ENCODE peak calls at places on chromosomes 12 and 14, in ten cellular contexts. One of them, this sample, is unnamed. For H3K9me3, the result is how much of the 10 kb centered on the place peaks cover.

GRCh38 chr12:108423486-108423885 is 84.4 kb upstream of the CMKLR1 start:
- DNase-seq in endothelial cell of umbilical vein: no peak
- DNase-seq in esophagus squamous epithelium: no peak
- DNase-seq in breast epithelium: no peak
- DNase-seq in upper lobe of left lung: no peak
- DNase-seq in uterus: no peak
- DNase-seq in fibroblast of lung: no peak
- DNase-seq in K562: no peak
- DNase-seq in psoas muscle: no peak
- DNase-seq in Panc1: no peak
- DNase-seq in this sample: no peak

GRCh38 chr12:93540506-93540905 is 32.0 kb upstream of the SOCS2 start:
- DNase-seq in psoas muscle: no peak
- DNase-seq in uterus: no peak
- DNase-seq in upper lobe of left lung: no peak
- DNase-seq in endothelial cell of umbilical vein: peak
- DNase-seq in fibroblast of lung: no peak
- DNase-seq in K562: no peak
- DNase-seq in breast epithelium: no peak
- DNase-seq in Panc1: no peak
- DNase-seq in esophagus squamous epithelium: no peak
- DNase-seq in this sample: no peak

GRCh38 chr12:2049604-2050540 is 2.9 kb upstream of the CACNA1C start:
- DNase-seq in endothelial cell of umbilical vein: no peak
- DNase-seq in esophagus squamous epithelium: no peak
- DNase-seq in K562: no peak
- DNase-seq in psoas muscle: no peak
- DNase-seq in Panc1: no peak
- DNase-seq in breast epithelium: no peak
- DNase-seq in uterus: no peak
- DNase-seq in upper lobe of left lung: no peak
- DNase-seq in fibroblast of lung: peak
- DNase-seq in this sample: no peak

GRCh38 chr14:60757617-60758016 is 23.1 kb downstream of the MNAT1 start:
- DNase-seq in psoas muscle: no peak
- DNase-seq in fibroblast of lung: peak
- DNase-seq in endothelial cell of umbilical vein: peak
- DNase-seq in K562: no peak
- DNase-seq in Panc1: peak
- DNase-seq in breast epithelium: no peak
- DNase-seq in esophagus squamous epithelium: no peak
- DNase-seq in upper lobe of left lung: no peak
- DNase-seq in uterus: no peak
- DNase-seq in this sample: no peak

GRCh38 chr14:24310387-24310665 is 386 bp downstream of the LTB4R2 start:
- DNase-seq in breast epithelium: no peak
- DNase-seq in esophagus squamous epithelium: no peak
- DNase-seq in Panc1: no peak
- DNase-seq in uterus: no peak
- DNase-seq in fibroblast of lung: no peak
- DNase-seq in K562: no peak
- DNase-seq in endothelial cell of umbilical vein: no peak
- DNase-seq in psoas muscle: no peak
- DNase-seq in upper lobe of left lung: no peak
- DNase-seq in this sample: no peak

GRCh38 chr14:101125313-101125712 is 221.8 kb upstream of the RTL1 start:
- DNase-seq in uterus: no peak
- DNase-seq in Panc1: no peak
- DNase-seq in K562: no peak
- DNase-seq in upper lobe of left lung: no peak
- DNase-seq in psoas muscle: no peak
- DNase-seq in esophagus squamous epithelium: no peak
- DNase-seq in breast epithelium: no peak
- DNase-seq in endothelial cell of umbilical vein: no peak
- DNase-seq in fibroblast of lung: no peak
- DNase-seq in this sample: no peak

GRCh38 chr12:58026892-58027891 is 85.8 kb downstream of the ATP23 start:
- DNase-seq in endothelial cell of umbilical vein: no peak
- DNase-seq in upper lobe of left lung: no peak
- DNase-seq in Panc1: no peak
- DNase-seq in esophagus squamous epithelium: no peak
- DNase-seq in uterus: no peak
- DNase-seq in breast epithelium: no peak
- DNase-seq in psoas muscle: peak
- DNase-seq in K562: no peak
- DNase-seq in fibroblast of lung: peak
- DNase-seq in this sample: no peak

GRCh38 chr14:81727243-81727642 is 193.6 kb upstream of the SEL1L start:
- DNase-seq in breast epithelium: no peak
- DNase-seq in upper lobe of left lung: no peak
- DNase-seq in endothelial cell of umbilical vein: no peak
- DNase-seq in Panc1: no peak
- DNase-seq in uterus: no peak
- DNase-seq in psoas muscle: no peak
- DNase-seq in K562: no peak
- DNase-seq in fibroblast of lung: peak
- DNase-seq in esophagus squamous epithelium: no peak
- DNase-seq in this sample: no peak

DNA sequence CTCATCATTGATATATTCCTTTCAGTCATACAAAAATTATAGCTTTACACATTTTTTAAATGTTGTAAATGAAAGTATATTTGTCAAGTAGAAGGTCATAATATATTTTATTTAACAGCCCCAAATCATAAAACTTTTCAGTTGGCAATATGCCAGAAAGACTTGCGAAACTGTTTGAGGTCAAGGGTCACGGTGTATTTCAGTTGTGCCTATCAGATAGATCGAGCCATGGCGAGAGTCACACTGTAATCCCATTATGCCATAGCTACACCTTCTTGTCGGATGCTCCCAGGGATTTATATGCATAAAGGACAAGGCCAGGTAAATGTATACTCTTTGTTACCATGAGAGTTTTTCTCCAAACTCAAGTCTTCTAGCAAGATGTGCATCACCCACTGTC is 26.7 kb upstream of the G2E3 start:
- DNase-seq in K562: peak
- DNase-seq in upper lobe of left lung: no peak
- DNase-seq in Panc1: no peak
- DNase-seq in fibroblast of lung: no peak
- DNase-seq in breast epithelium: no peak
- DNase-seq in endothelial cell of umbilical vein: no peak
- DNase-seq in psoas muscle: no peak
- DNase-seq in uterus: no peak
- DNase-seq in esophagus squamous epithelium: no peak
- DNase-seq in this sample: no peak
- H3K9me3 ChIP-seq in K562: under half
- H3K9me3 ChIP-seq in upper lobe of left lung: under half
- H3K9me3 ChIP-seq in Panc1: under half
- H3K9me3 ChIP-seq in fibroblast of lung: under half
- H3K9me3 ChIP-seq in breast epithelium: under half
- H3K9me3 ChIP-seq in endothelial cell of umbilical vein: under half
- H3K9me3 ChIP-seq in psoas muscle: under half
- H3K9me3 ChIP-seq in uterus: under half
- H3K9me3 ChIP-seq in esophagus squamous epithelium: under half
- H3K9me3 ChIP-seq in this sample: under half

DNA sequence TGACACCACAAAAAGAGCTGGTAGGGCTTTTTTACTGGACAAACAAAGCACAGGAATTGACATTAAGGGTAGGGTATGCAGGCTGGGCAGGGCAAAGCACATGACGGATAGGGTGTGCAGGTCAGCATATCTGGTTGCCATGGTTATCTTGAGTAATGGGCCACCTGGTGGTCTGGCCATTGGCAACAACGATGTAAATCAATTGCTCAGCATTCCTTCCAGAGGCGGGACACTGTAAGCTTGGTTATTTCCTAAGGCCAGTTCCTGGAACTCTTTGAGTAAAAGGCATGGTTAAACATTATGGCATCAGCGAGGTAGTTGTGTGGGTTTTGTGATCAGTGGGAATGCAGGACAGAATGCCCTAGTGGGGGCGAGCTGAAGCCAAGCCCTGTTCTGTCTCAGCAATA is 396.9 kb upstream of the PDE3A start:
- DNase-seq in fibroblast of lung: peak
- DNase-seq in breast epithelium: no peak
- DNase-seq in K562: no peak
- DNase-seq in uterus: no peak
- DNase-seq in Panc1: no peak
- DNase-seq in endothelial cell of umbilical vein: no peak
- DNase-seq in psoas muscle: no peak
- DNase-seq in upper lobe of left lung: no peak
- DNase-seq in esophagus squamous epithelium: no peak
- DNase-seq in this sample: no peak
- H3K27ac ChIP-seq in fibroblast of lung: no peak
- H3K27ac ChIP-seq in breast epithelium: no peak
- H3K27ac ChIP-seq in K562: no peak
- H3K27ac ChIP-seq in uterus: no peak
- H3K27ac ChIP-seq in Panc1: no peak
- H3K27ac ChIP-seq in endothelial cell of umbilical vein: no peak
- H3K27ac ChIP-seq in psoas muscle: no peak
- H3K27ac ChIP-seq in upper lobe of left lung: no peak
- H3K27ac ChIP-seq in esophagus squamous epithelium: no peak
- H3K27ac ChIP-seq in this sample: no peak

GRCh38 chr12:46217686-46218508 is 50.9 kb downstream of the SLC38A1 start:
- DNase-seq in esophagus squamous epithelium: no peak
- DNase-seq in fibroblast of lung: no peak
- DNase-seq in endothelial cell of umbilical vein: no peak
- DNase-seq in Panc1: no peak
- DNase-seq in breast epithelium: no peak
- DNase-seq in uterus: no peak
- DNase-seq in upper lobe of left lung: no peak
- DNase-seq in K562: no peak
- DNase-seq in psoas muscle: no peak
- DNase-seq in this sample: peak
- TF ChIP-seq CTCF in esophagus squamous epithelium: no peak
- TF ChIP-seq CTCF in fibroblast of lung: no peak
- TF ChIP-seq CTCF in endothelial cell of umbilical vein: no peak
- TF ChIP-seq CTCF in Panc1: no peak
- TF ChIP-seq CTCF in breast epithelium: no peak
- TF ChIP-seq CTCF in uterus: no peak
- TF ChIP-seq CTCF in upper lobe of left lung: no peak
- TF ChIP-seq CTCF in K562: no peak
- TF ChIP-seq CTCF in psoas muscle: no peak
- TF ChIP-seq CTCF in this sample: no peak

GRCh38 chr14:29077916-29078315 is 311.3 kb downstream of the FOXG1 start:
- DNase-seq in psoas muscle: no peak
- DNase-seq in Panc1: no peak
- DNase-seq in uterus: no peak
- DNase-seq in upper lobe of left lung: no peak
- DNase-seq in K562: no peak
- DNase-seq in esophagus squamous epithelium: no peak
- DNase-seq in fibroblast of lung: no peak
- DNase-seq in breast epithelium: no peak
- DNase-seq in endothelial cell of umbilical vein: no peak
- DNase-seq in this sample: no peak

DNA sequence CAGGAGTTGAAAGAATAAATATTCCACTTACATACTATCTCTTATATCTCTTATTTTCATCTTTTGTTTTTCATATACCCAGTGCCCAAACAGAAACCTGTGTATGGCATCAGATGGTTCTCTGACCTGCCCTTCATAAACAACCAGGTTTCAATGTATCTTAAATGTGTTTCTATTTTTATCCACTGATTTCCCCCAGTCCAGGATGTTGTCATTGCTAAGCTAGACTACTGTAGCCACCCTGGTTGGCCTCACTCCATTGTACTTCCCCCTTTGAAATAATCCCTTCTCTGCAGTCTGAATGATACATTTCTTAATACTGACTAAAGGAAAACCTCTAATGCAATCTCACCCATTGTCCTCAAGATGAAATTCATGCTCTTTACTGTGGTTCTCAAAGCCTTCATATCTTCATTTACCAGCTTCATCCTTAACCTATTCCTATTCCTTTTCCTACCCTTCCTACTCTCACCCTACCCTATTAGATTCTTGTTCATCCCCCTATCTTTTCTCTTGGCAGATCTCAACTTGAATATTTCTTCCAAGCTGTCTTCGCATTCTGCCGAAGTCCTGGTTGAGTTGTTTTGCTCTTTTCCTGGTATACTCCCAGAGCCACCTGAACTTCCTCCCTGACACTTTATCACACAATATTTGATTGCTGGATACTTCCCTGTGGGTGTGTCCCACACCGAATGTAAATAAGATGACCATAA is 312.4 kb downstream of the FOXG1 start:
- DNase-seq in breast epithelium: no peak
- DNase-seq in endothelial cell of umbilical vein: no peak
- DNase-seq in K562: no peak
- DNase-seq in fibroblast of lung: no peak
- DNase-seq in Panc1: no peak
- DNase-seq in esophagus squamous epithelium: no peak
- DNase-seq in uterus: no peak
- DNase-seq in psoas muscle: no peak
- DNase-seq in upper lobe of left lung: no peak
- DNase-seq in this sample: no peak
- H3K9me3 ChIP-seq in breast epithelium: under half
- H3K9me3 ChIP-seq in endothelial cell of umbilical vein: under half
- H3K9me3 ChIP-seq in K562: under half
- H3K9me3 ChIP-seq in fibroblast of lung: under half
- H3K9me3 ChIP-seq in Panc1: under half
- H3K9me3 ChIP-seq in esophagus squamous epithelium: under half
- H3K9me3 ChIP-seq in uterus: under half
- H3K9me3 ChIP-seq in psoas muscle: under half
- H3K9me3 ChIP-seq in upper lobe of left lung: under half
- H3K9me3 ChIP-seq in this sample: under half